ENCODE peak calls at places on chromosomes 13 and 19, in nine cellular contexts. A, Y, J, Q, T, F, B, H and S are unnamed samples.

GRCh38 chr13:113661506-113661905 is 3.5 kb upstream of the ATP4B start:
- DNase-seq in A (no peak), Y (no peak), J (no peak), Q (no peak), T (no peak), F (no peak), B (no peak), H (no peak), S (no peak)

GRCh38 chr19:19657397-19657783 is 6.1 kb downstream of the ATP13A1 start:
- DNase-seq in A (no peak), Y (no peak), J (peak), Q (no peak), T (peak), F (no peak), B (no peak), H (peak), S (no peak)

GRCh38 chr19:10891360-10892108 is 20.2 kb downstream of the CARM1 start:
- DNase-seq in A (no peak), Y (no peak), J (no peak), Q (no peak), T (no peak), F (no peak), B (no peak), H (no peak), S (no peak)

GRCh38 chr19:18232540-18233223 is 6.4 kb upstream of the PDE4C start:
- DNase-seq in A (no peak), Y (no peak), J (peak), Q (no peak), T (no peak), F (peak), B (no peak), H (peak), S (no peak)

GRCh38 chr19:7540761-7541480 is 5.4 kb downstream of the PNPLA6 start:
- DNase-seq in A (no peak), Y (no peak), J (peak), Q (no peak), T (no peak), F (peak), B (no peak), H (peak), S (no peak)

GRCh38 chr13:48838193-48839000 is 137.3 kb upstream of the FNDC3A start:
- DNase-seq in A (no peak), Y (no peak), J (no peak), Q (peak), T (no peak), F (no peak), B (no peak), H (no peak), S (no peak)

GRCh38 chr19:18466354-18466753 is 28.4 kb upstream of the ISYNA1 start:
- DNase-seq in A (no peak), Y (no peak), J (no peak), Q (no peak), T (no peak), F (no peak), B (no peak), H (no peak), S (peak)

GRCh38 chr19:31527443-31527842 is 178.2 kb upstream of the TSHZ3 start:
- DNase-seq in A (no peak), Y (no peak), J (no peak), Q (no peak), T (no peak), F (peak), B (no peak), H (no peak), S (no peak)

GRCh38 chr19:45368737-45369340 is 1.5 kb downstream of the ERCC2 start:
- DNase-seq in A (no peak), Y (no peak), J (no peak), Q (no peak), T (no peak), F (peak), B (no peak), H (no peak), S (no peak)

GRCh38 chr19:31783592-31783991 is 434.4 kb upstream of the TSHZ3 start:
- DNase-seq in A (no peak), Y (no peak), J (no peak), Q (no peak), T (no peak), F (no peak), B (no peak), H (no peak), S (no peak)

GRCh38 chr13:75566658-75567057 is 17.1 kb downstream of the UCHL3 start:
- DNase-seq in A (no peak), Y (no peak), J (peak), Q (no peak), T (no peak), F (no peak), B (peak), H (no peak), S (no peak)

GRCh38 chr13:30456290-30456689 is 9.4 kb downstream of the HMGB1 start:
- DNase-seq in A (no peak), Y (no peak), J (no peak), Q (no peak), T (no peak), F (no peak), B (no peak), H (no peak), S (no peak)

GRCh38 chr19:46035986-46036744 is 4.6 kb downstream of the IGFL4 start:
- DNase-seq in A (no peak), Y (no peak), J (no peak), Q (no peak), T (no peak), F (peak), B (no peak), H (no peak), S (no peak)

GRCh38 chr13:36536546-36536945 is 104.3 kb downstream of the CCNA1 start:
- DNase-seq in A (no peak), Y (no peak), J (no peak), Q (no peak), T (no peak), F (no peak), B (no peak), H (no peak), S (no peak)

GRCh38 chr13:29754486-29754806 is 96.0 kb downstream of the UBL3 start:
- DNase-seq in A (no peak), Y (no peak), J (no peak), Q (no peak), T (no peak), F (peak), B (peak), H (peak), S (no peak)

DNA sequence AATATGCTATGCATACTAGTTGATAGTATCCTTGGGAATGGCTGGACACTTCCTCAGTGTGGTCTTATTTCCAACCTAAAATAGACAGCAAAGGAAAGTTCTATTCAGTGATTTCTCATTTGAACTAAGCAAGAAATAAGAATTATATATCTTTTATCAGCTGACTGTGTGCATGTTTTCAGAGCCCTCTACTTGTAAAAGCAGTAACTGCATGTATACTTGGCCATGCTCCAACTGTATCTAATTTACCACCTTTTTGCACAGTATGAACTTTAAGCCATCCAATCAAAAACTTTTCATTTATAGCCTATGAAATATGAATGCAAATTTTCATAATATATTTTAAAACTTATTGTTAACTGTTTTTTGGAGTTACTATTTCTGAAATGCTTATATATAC is 136.4 kb upstream of the PCDH9 start:
- DNase-seq in A (no peak), Y (no peak), J (no peak), Q (no peak), T (no peak), F (no peak), B (no peak), H (no peak), S (no peak)
- H3K4me3 ChIP-seq in A (no peak), Y (no peak), J (no peak), Q (no peak), T (no peak), F (no peak), B (no peak), H (no peak), S (no peak)

GRCh38 chr13:27918041-27918917 is 1.5 kb upstream of the PDX1 start:
- DNase-seq in A (no peak), Y (no peak), J (no peak), Q (no peak), T (no peak), F (peak), B (no peak), H (no peak), S (no peak)

GRCh38 chr13:27918918-27919255 is 913 bp upstream of the PDX1 start:
- DNase-seq in A (no peak), Y (no peak), J (no peak), Q (no peak), T (no peak), F (no peak), B (no peak), H (no peak), S (no peak)

GRCh38 chr13:27920677-27921420 is 1.0 kb downstream of the PDX1 start:
- DNase-seq in A (no peak), Y (no peak), J (peak), Q (no peak), T (no peak), F (peak), B (no peak), H (no peak), S (no peak)

GRCh38 chr13:27919934-27920676 is at the start of gene PDX1:
- DNase-seq in A (no peak), Y (no peak), J (peak), Q (no peak), T (no peak), F (peak), B (no peak), H (peak), S (no peak)

DNA sequence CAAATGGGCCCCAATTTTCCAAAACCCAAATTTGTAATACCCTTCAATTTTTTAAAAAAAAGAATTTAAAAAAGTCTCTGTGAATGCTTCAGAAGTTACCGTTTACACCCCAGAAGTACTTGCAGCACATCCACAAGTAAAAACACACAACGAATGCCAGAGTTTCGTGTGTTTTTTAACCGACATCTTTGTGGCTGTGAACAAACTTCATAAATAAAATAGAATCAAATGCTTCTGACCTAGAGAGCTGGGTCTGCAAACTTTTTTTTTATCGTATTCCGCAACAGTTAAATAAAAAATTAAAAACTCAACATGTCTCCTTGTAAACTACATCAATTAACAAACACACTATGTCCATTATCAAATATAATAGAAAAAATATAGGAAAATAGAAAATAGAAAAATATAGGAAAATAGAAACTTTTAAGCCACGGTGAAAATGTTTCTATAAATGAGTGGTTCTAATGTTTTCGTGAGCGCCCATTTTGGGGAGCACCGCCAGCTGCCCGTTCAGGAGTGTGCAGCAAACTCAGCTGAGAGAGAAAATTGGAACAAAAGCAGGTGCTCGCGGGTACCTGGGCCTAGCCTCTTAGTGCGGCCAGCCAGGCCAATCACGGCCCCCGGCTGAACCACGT is 384 bp upstream of the PDX1 start:
- DNase-seq in A (no peak), Y (no peak), J (no peak), Q (no peak), T (no peak), F (no peak), B (peak), H (no peak), S (no peak)
- H3K4me3 ChIP-seq in A (peak), Y (peak), J (no peak), Q (no peak), T (peak), F (no peak), B (peak), H (no peak), S (peak)

GRCh38 chr19:41801682-41802317 is 5.4 kb downstream of the CEACAM3 start:
- DNase-seq in A (no peak), Y (no peak), J (no peak), Q (no peak), T (no peak), F (peak), B (no peak), H (no peak), S (no peak)

GRCh38 chr19:41799444-41800000 is 3.1 kb downstream of the CEACAM3 start:
- DNase-seq in A (no peak), Y (no peak), J (no peak), Q (no peak), T (no peak), F (no peak), B (peak), H (no peak), S (no peak)

GRCh38 chr19:41804327-41804726 is 7.9 kb downstream of the CEACAM3 start:
- DNase-seq in A (no peak), Y (no peak), J (no peak), Q (no peak), T (no peak), F (peak), B (no peak), H (no peak), S (no peak)

GRCh38 chr19:41802770-41803169 is 6.4 kb downstream of the CEACAM3 start:
- DNase-seq in A (no peak), Y (no peak), J (no peak), Q (no peak), T (no peak), F (peak), B (no peak), H (no peak), S (no peak)

GRCh38 chr19:41801031-41801430 is 4.6 kb downstream of the CEACAM3 start:
- DNase-seq in A (no peak), Y (no peak), J (no peak), Q (no peak), T (no peak), F (peak), B (no peak), H (no peak), S (no peak)
- H3K4me3 ChIP-seq in A (no peak), Y (no peak), J (no peak), Q (no peak), T (no peak), F (no peak), B (no peak), H (no peak), S (no peak)

GRCh38 chr19:49389406-49389805 is 1.4 kb downstream of the KASH5 start:
- DNase-seq in A (no peak), Y (no peak), J (no peak), Q (no peak), T (no peak), F (no peak), B (no peak), H (no peak), S (no peak)

GRCh38 chr19:49390978-49391304 is 2.9 kb downstream of the KASH5 start:
- DNase-seq in A (no peak), Y (no peak), J (no peak), Q (no peak), T (peak), F (no peak), B (no peak), H (no peak), S (no peak)

GRCh38 chr19:49391581-49392399 is 3.7 kb downstream of the KASH5 start:
- DNase-seq in A (peak), Y (peak), J (peak), Q (peak), T (peak), F (peak), B (peak), H (peak), S (peak)

GRCh38 chr19:49390131-49390977 is 2.3 kb downstream of the KASH5 start:
- DNase-seq in A (no peak), Y (no peak), J (no peak), Q (no peak), T (no peak), F (no peak), B (no peak), H (no peak), S (no peak)

DNA sequence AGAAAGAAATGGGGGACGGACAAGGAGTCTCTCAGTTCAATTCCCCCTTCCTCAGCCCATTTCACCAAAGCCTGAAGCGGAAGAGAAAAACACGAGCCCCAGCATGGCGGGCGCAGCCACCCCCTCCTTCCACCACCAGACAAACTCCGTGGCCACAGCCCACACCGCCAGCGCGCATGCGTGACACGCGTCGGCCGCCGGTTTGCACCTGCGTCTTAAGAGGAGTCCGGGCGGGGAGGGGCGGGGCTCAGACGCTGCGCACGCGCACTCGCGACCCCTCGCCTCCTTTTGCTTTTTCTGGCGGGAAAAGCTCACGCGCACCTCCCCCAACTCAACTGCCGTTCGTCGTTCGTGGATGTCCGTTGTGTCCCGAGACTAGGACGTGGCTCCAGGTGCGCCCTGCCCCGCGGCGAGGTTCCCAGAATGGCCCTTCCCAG is at the start of gene KASH5:
- DNase-seq in A (peak), Y (peak), J (peak), Q (no peak), T (peak), F (no peak), B (no peak), H (peak), S (peak)
- H3K4me3 ChIP-seq in A (no peak), Y (no peak), J (no peak), Q (no peak), T (no peak), F (no peak), B (no peak), H (no peak), S (no peak)

GRCh38 chr19:36418287-36419001 is at the start of gene ZFP82:
- DNase-seq in A (peak), Y (peak), J (peak), Q (peak), T (peak), F (peak), B (peak), H (peak), S (peak)

GRCh38 chr19:36421749-36422481 is 3.5 kb upstream of the ZFP82 start:
- DNase-seq in A (no peak), Y (no peak), J (no peak), Q (no peak), T (peak), F (no peak), B (no peak), H (no peak), S (no peak)

GRCh38 chr19:36417752-36418286 is 625 bp downstream of the ZFP82 start:
- DNase-seq in A (no peak), Y (no peak), J (no peak), Q (no peak), T (peak), F (peak), B (no peak), H (peak), S (no peak)

GRCh38 chr19:36423925-36424324 is 5.5 kb upstream of the ZFP82 start:
- DNase-seq in A (no peak), Y (no peak), J (no peak), Q (no peak), T (no peak), F (no peak), B (no peak), H (peak), S (no peak)

GRCh38 chr19:36420961-36421748 is 2.7 kb upstream of the ZFP82 start:
- DNase-seq in A (peak), Y (peak), J (peak), Q (no peak), T (peak), F (no peak), B (no peak), H (no peak), S (peak)
- H3K4me3 ChIP-seq in A (peak), Y (peak), J (no peak), Q (peak), T (peak), F (no peak), B (no peak), H (no peak), S (peak)

DNA sequence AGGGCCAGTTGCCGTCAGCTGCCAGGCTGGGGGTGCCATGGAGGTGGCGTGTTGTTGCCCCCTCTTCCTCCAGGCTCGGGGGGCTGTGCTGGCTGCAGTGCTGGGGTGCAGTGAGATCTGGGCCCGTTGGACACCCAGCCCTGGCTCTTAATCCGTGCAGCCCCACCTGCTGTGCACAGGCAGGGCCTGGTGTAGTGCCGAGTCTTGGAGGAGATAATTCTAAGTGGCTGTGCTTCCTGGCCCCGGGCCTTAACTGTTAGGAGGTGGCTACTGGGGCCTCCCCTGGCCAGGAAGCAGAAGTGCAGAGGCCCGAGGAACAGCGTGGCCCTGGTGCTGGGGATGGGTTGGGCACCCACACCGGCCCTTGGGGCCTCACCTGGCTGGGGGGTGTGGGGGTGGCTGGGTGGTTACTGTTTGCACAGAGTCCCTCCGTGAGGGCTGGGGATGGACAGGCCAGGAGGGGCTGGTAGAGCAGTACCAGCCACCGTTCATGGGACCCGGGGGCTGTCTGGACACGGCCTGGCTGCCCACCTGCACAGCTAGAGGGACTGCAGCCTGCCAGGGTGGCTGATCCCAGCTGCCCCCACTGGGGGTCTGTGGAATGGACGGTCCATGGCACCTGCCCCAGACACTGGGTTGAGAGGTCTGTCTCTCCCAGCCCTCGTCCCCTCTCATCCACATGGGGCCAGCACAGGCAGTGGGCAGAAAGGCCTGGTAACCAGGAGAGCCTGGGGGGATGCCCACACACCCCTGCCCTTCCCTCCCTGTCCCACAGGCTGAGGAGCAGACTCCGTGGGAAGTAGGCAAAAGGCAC is 3.3 kb downstream of the GPX4 start:
- DNase-seq in A (no peak), Y (no peak), J (no peak), Q (no peak), T (peak), F (peak), B (peak), H (no peak), S (no peak)
- H3K4me3 ChIP-seq in A (no peak), Y (no peak), J (no peak), Q (no peak), T (no peak), F (no peak), B (no peak), H (no peak), S (no peak)

DNA sequence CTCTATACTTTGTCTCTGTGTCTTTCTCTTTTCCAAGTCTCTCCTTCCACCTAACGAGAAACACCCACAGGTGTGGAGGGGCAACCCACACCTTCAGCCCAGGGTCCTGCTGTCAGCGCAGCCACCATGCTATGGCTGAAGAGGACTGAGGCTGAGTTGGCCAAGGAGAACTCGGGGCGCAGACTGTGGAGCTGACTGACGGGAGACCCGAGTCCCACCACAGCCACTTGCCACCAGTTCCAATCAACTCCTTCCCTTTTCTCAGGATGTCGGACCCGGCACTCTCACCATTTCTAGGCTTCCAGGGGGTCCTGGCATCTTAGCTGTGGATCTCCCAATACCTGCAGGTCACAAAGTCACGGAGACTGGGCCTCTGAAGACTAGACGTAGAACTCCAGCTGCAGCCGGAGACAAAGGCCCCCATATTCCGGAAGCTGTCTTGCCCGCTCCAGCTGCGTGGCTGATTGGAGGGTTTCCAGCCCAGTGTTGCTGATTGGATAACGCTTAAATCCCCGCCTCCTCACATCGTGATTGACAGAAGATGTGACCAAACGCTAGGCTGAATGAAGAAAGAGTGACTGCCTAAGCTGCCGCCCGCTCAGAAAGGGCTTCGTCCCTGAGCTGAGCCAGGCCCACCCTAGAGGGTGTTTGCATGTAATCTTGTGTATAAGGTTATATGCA is 63.6 kb downstream of the ZNF429 start:
- DNase-seq in A (peak), Y (peak), J (no peak), Q (no peak), T (no peak), F (no peak), B (no peak), H (no peak), S (peak)
- H3K4me3 ChIP-seq in A (peak), Y (peak), J (no peak), Q (no peak), T (peak), F (no peak), B (no peak), H (no peak), S (peak)